ENCODE peak calls at places on chromosome 20, in nine cellular contexts. E, A, B, R, N, D, C, T and U are unnamed samples.

GRCh38 chr20:34586488-34587163 is 28.1 kb downstream of the MAP1LC3A start:
- DNase-seq in E (no peak), A (no peak), B (no peak), R (no peak), N (no peak), D (no peak), C (no peak), T (no peak), U (no peak)

GRCh38 chr20:50546729-50547314 is 36.6 kb downstream of the PTPN1 start:
- DNase-seq in E (no peak), A (no peak), B (peak; percentile 73), R (no peak), N (no peak), D (no peak), C (no peak), T (no peak), U (no peak)

GRCh38 chr20:51369503-51369902 is 173.0 kb downstream of the NFATC2 start:
- DNase-seq in E (no peak), A (no peak), B (no peak), R (no peak), N (no peak), D (no peak), C (no peak), T (no peak), U (no peak)

GRCh38 chr20:12171927-12172581 is 254.4 kb downstream of the BTBD3 start:
- DNase-seq in E (no peak), A (peak; percentile 87), B (no peak), R (no peak), N (peak; percentile 31), D (no peak), C (peak; percentile 84), T (no peak), U (peak; percentile 30)

GRCh38 chr20:137668-138131 is 4.7 kb upstream of the DEFB126 start:
- DNase-seq in E (peak; percentile 34), A (no peak), B (peak; percentile 75), R (no peak), N (no peak), D (no peak), C (no peak), T (peak; percentile 52), U (peak; percentile 40)

GRCh38 chr20:53127027-53127426 is 154.9 kb downstream of the TSHZ2 start:
- DNase-seq in E (no peak), A (no peak), B (no peak), R (no peak), N (no peak), D (no peak), C (no peak), T (no peak), U (no peak)

GRCh38 chr20:33466303-33466646 is 22.7 kb upstream of the SNTA1 start:
- DNase-seq in E (no peak), A (no peak), B (no peak), R (no peak), N (no peak), D (no peak), C (no peak), T (no peak), U (no peak)

GRCh38 chr20:2741881-2742280 is 49.3 kb downstream of the EBF4 start:
- DNase-seq in E (no peak), A (no peak), B (no peak), R (no peak), N (no peak), D (no peak), C (no peak), T (no peak), U (no peak)

GRCh38 chr20:51565741-51566140 is 23.2 kb upstream of the NFATC2 start:
- DNase-seq in E (no peak), A (no peak), B (no peak), R (no peak), N (no peak), D (no peak), C (no peak), T (no peak), U (no peak)

GRCh38 chr20:57139342-57140093 is 126.9 kb downstream of the BMP7 start:
- DNase-seq in E (no peak), A (no peak), B (no peak), R (no peak), N (no peak), D (no peak), C (no peak), T (no peak), U (no peak)

GRCh38 chr20:57898332-57898731 is 188.5 kb upstream of the PMEPA1 start:
- DNase-seq in E (no peak), A (no peak), B (no peak), R (no peak), N (no peak), D (no peak), C (no peak), T (no peak), U (no peak)

GRCh38 chr20:11094196-11094595 is 420.4 kb upstream of the JAG1 start:
- DNase-seq in E (no peak), A (no peak), B (no peak), R (no peak), N (no peak), D (no peak), C (no peak), T (no peak), U (no peak)

GRCh38 chr20:34549291-34549928 is 9.1 kb upstream of the MAP1LC3A start:
- DNase-seq in E (no peak), A (no peak), B (peak; percentile 51), R (peak; percentile 80), N (no peak), D (no peak), C (no peak), T (peak; percentile 95), U (peak; percentile 71)

GRCh38 chr20:1761598-1761997 is 104.0 kb upstream of the SIRPG start:
- DNase-seq in E (no peak), A (no peak), B (no peak), R (no peak), N (no peak), D (no peak), C (no peak), T (no peak), U (no peak)

GRCh38 chr20:44494681-44495080 is 19.0 kb downstream of the TTPAL start:
- DNase-seq in E (no peak), A (no peak), B (no peak), R (no peak), N (no peak), D (no peak), C (no peak), T (no peak), U (no peak)

GRCh38 chr20:46348972-46349741 is 40.9 kb upstream of the CDH22 start:
- DNase-seq in E (peak; percentile 67), A (no peak), B (peak; percentile 67), R (peak; percentile 47), N (no peak), D (peak; percentile 72), C (peak; percentile 35), T (peak; percentile 66), U (peak; percentile 49)

GRCh38 chr20:11468880-11469279 is 448.8 kb upstream of the BTBD3 start:
- DNase-seq in E (no peak), A (no peak), B (no peak), R (no peak), N (no peak), D (no peak), C (no peak), T (no peak), U (no peak)

GRCh38 chr20:47358672-47359532 is 2.4 kb upstream of the ZMYND8 start:
- DNase-seq in E (peak; percentile 32), A (peak; percentile 87), B (no peak), R (peak; percentile 58), N (peak; percentile 84), D (peak; percentile 88), C (peak; percentile 83), T (peak; percentile 99), U (peak; percentile 100)

GRCh38 chr20:919491-919916 is 3.4 kb upstream of the ANGPT4 start:
- DNase-seq in E (no peak), A (no peak), B (no peak), R (no peak), N (no peak), D (no peak), C (no peak), T (no peak), U (no peak)

GRCh38 chr20:20831794-20832193 is 119.3 kb upstream of the RALGAPA2 start:
- DNase-seq in E (no peak), A (no peak), B (no peak), R (no peak), N (no peak), D (no peak), C (no peak), T (no peak), U (no peak)

GRCh38 chr20:31673435-31673834 is 35.7 kb downstream of the COX4I2 start:
- DNase-seq in E (no peak), A (no peak), B (no peak), R (no peak), N (no peak), D (no peak), C (no peak), T (no peak), U (no peak)

GRCh38 chr20:2022163-2022562 is 28.3 kb upstream of the PDYN start:
- DNase-seq in E (no peak), A (no peak), B (no peak), R (no peak), N (no peak), D (no peak), C (no peak), T (no peak), U (no peak)

GRCh38 chr20:19071442-19071717 is 141.1 kb upstream of the SLC24A3 start:
- DNase-seq in E (no peak), A (no peak), B (no peak), R (no peak), N (no peak), D (no peak), C (no peak), T (no peak), U (no peak)